ENCODE peak calls at places on chromosomes 16 and 17, in seven cellular contexts. I is DMS 273 treated with DMSO at 0.1 percent for 48 hours; N is IMR-90; P is prostate gland; X is A549; M is posterior vena cava; J is CD8-positive, alpha-beta memory T cell. H is an unnamed sample.
A peak's percentile ranks its signal among the peaks of the same experiment; 100 is the strongest.

GRCh38 chr17:45294506-45294905 is 22.3 kb downstream of the MAP3K14 start:
- DNase-seq in P (peak; percentile 89), J (no peak), X (no peak), M (no peak), N (peak; percentile 88), I (no peak), H (no peak)

GRCh38 chr16:22782299-22782698 is 31.7 kb upstream of the HS3ST2 start:
- DNase-seq in N (no peak), P (no peak), M (no peak), X (no peak), I (no peak), J (no peak), H (no peak)

GRCh38 chr17:45846646-45847045 is 2.0 kb downstream of the SPPL2C start:
- DNase-seq in J (no peak), X (no peak), M (no peak), I (no peak), N (no peak), P (no peak), H (no peak)

GRCh38 chr17:56595831-56596740 is 2.6 kb downstream of the NOG start:
- DNase-seq in M (no peak), P (no peak), J (no peak), X (no peak), I (peak; percentile 70), N (peak; percentile 10), H (no peak)

GRCh38 chr17:2958706-2959222 is 104.6 kb downstream of the OR1D5 start:
- DNase-seq in M (peak; percentile 66), X (peak; percentile 60), P (no peak), I (no peak), N (no peak), J (no peak), H (no peak)

GRCh38 chr16:58418601-58419000 is 26.3 kb downstream of the GINS3 start:
- DNase-seq in I (no peak), X (no peak), P (no peak), J (no peak), N (peak; percentile 27), M (peak; percentile 29), H (no peak)

GRCh38 chr17:50264263-50265113 is 9.8 kb upstream of the TMEM92 start:
- DNase-seq in N (peak; percentile 51), X (no peak), J (no peak), P (no peak), M (peak; percentile 83), I (no peak), H (no peak)

GRCh38 chr16:89431158-89431584 is 59.2 kb downstream of the ANKRD11 start:
- DNase-seq in P (peak; percentile 71), I (no peak), N (peak; percentile 96), M (no peak), J (no peak), X (peak; percentile 70), H (no peak)

GRCh38 chr17:50288306-50288705 is 14.0 kb downstream of the TMEM92 start:
- DNase-seq in P (no peak), N (no peak), I (peak; percentile 76), J (no peak), M (no peak), X (no peak), H (no peak)

GRCh38 chr16:84013787-84014569 is 28.6 kb downstream of the SLC38A8 start:
- DNase-seq in P (peak; percentile 14), N (peak; percentile 2), I (no peak), M (no peak), X (peak; percentile 96), J (peak; percentile 4), H (no peak)

GRCh38 chr17:29828676-29829291 is 101.2 kb downstream of the SSH2 start:
- DNase-seq in X (no peak), J (no peak), I (no peak), P (no peak), N (no peak), M (no peak), H (no peak)

GRCh38 chr17:5584383-5584951 is at the start of gene NLRP1:
- DNase-seq in M (peak; percentile 97), X (peak; percentile 31), P (peak; percentile 46), N (peak; percentile 92), J (peak; percentile 91), I (no peak), H (peak; percentile 35)

GRCh38 chr16:72367841-72368240 is 195.9 kb upstream of the PMFBP1 start:
- DNase-seq in P (no peak), I (no peak), M (no peak), X (no peak), N (no peak), J (no peak), H (no peak)

GRCh38 chr17:64198711-64199110 is 64.3 kb downstream of the TEX2 start:
- DNase-seq in X (no peak), P (no peak), N (no peak), I (no peak), J (no peak), M (no peak), H (no peak)